ENCODE peak calls at places on chromosomes 3 and 15, in nine cellular contexts. U is cardiac muscle cell, F is hepatocyte, I is fibroblast of lung, K is IMR-90, B is transverse colon, Y is right lobe of liver, V is endodermal cell, H is GM12878. C is an unnamed sample.
A peak's percentile ranks its signal among the peaks of the same experiment; 100 is the strongest.

GRCh38 chr3:102089904-102090492 is 240.7 kb downstream of the NFKBIZ start:
- DNase-seq in U (no peak), F (peak; percentile 77), I (peak; percentile 83), K (peak; percentile 98), B (peak; percentile 38), Y (no peak), V (no peak), H (no peak), C (no peak)

GRCh38 chr3:42149537-42150426 is 58.6 kb downstream of the TRAK1 start:
- DNase-seq in U (no peak), F (peak; percentile 86), I (no peak), K (no peak), B (peak; percentile 91), Y (no peak), V (peak; percentile 75), H (no peak), C (no peak)

GRCh38 chr3:120928991-120929390 is 21.0 kb downstream of the STXBP5L start:
- DNase-seq in U (no peak), F (no peak), I (peak; percentile 59), K (no peak), B (no peak), Y (no peak), V (no peak), H (no peak), C (no peak)

GRCh38 chr15:55703873-55704285 is 39.1 kb downstream of the PRTG start:
- DNase-seq in U (no peak), F (no peak), I (peak; percentile 69), K (peak; percentile 4), B (no peak), Y (no peak), V (no peak), H (peak; percentile 5), C (peak; percentile 8)

GRCh38 chr3:48561045-48561736 is 2.4 kb downstream of the UCN2 start:
- DNase-seq in U (peak; percentile 92), F (peak; percentile 71), I (peak; percentile 63), K (peak; percentile 64), B (peak; percentile 61), Y (peak; percentile 60), V (peak; percentile 91), H (no peak), C (no peak)

GRCh38 chr3:179811321-179812095 is 158.7 kb downstream of the USP13 start:
- DNase-seq in U (peak; percentile 70), F (peak; percentile 81), I (peak; percentile 85), K (peak; percentile 93), B (peak; percentile 12), Y (no peak), V (peak; percentile 76), H (peak; percentile 40), C (peak; percentile 20)

GRCh38 chr3:194688946-194689345 is 3.3 kb downstream of the FAM43A start:
- DNase-seq in U (no peak), F (no peak), I (no peak), K (no peak), B (no peak), Y (no peak), V (no peak), H (no peak), C (no peak)

GRCh38 chr3:187520027-187520945 is 149.9 kb downstream of the SST start:
- DNase-seq in U (no peak), F (peak; percentile 9), I (peak; percentile 34), K (no peak), B (no peak), Y (no peak), V (no peak), H (no peak), C (no peak)

GRCh38 chr3:67389176-67389575 is 265.2 kb downstream of the SUCLG2 start:
- DNase-seq in U (no peak), F (no peak), I (no peak), K (no peak), B (no peak), Y (no peak), V (no peak), H (peak; percentile 40), C (peak; percentile 16)

GRCh38 chr3:139509631-139510030 is 29.9 kb downstream of the RBP1 start:
- DNase-seq in U (no peak), F (no peak), I (no peak), K (no peak), B (no peak), Y (no peak), V (no peak), H (no peak), C (no peak)

GRCh38 chr15:58472221-58472620 is 40.4 kb downstream of the LIPC start:
- DNase-seq in U (no peak), F (no peak), I (peak; percentile 34), K (no peak), B (no peak), Y (no peak), V (no peak), H (no peak), C (no peak)

GRCh38 chr3:143951351-143951971 is 20.2 kb upstream of the DIPK2A start:
- DNase-seq in U (peak; percentile 46), F (peak; percentile 37), I (peak; percentile 36), K (peak; percentile 46), B (no peak), Y (no peak), V (peak; percentile 63), H (no peak), C (no peak)

GRCh38 chr3:46214751-46215352 is 6.7 kb upstream of the CCR1 start:
- DNase-seq in U (peak; percentile 69), F (peak; percentile 19), I (no peak), K (no peak), B (no peak), Y (no peak), V (peak; percentile 84), H (no peak), C (no peak)

GRCh38 chr15:89999676-90000174 is 1.4 kb upstream of the ZNF710 start:
- DNase-seq in U (no peak), F (peak; percentile 67), I (peak; percentile 47), K (peak; percentile 9), B (peak; percentile 37), Y (no peak), V (peak; percentile 85), H (no peak), C (no peak)

GRCh38 chr15:88769161-88769971 is 33.9 kb upstream of the ACAN start:
- DNase-seq in U (no peak), F (peak; percentile 27), I (peak; percentile 32), K (peak; percentile 5), B (no peak), Y (no peak), V (peak; percentile 81), H (no peak), C (peak; percentile 1)

GRCh38 chr3:62316525-62316924 is 56.8 kb downstream of the FEZF2 start:
- DNase-seq in U (no peak), F (no peak), I (no peak), K (no peak), B (no peak), Y (no peak), V (no peak), H (no peak), C (no peak)

GRCh38 chr3:53350652-53351051 is 3.3 kb upstream of the DCP1A start:
- DNase-seq in U (no peak), F (peak; percentile 74), I (no peak), K (peak; percentile 18), B (peak; percentile 59), Y (no peak), V (peak; percentile 58), H (no peak), C (no peak)

DNA sequence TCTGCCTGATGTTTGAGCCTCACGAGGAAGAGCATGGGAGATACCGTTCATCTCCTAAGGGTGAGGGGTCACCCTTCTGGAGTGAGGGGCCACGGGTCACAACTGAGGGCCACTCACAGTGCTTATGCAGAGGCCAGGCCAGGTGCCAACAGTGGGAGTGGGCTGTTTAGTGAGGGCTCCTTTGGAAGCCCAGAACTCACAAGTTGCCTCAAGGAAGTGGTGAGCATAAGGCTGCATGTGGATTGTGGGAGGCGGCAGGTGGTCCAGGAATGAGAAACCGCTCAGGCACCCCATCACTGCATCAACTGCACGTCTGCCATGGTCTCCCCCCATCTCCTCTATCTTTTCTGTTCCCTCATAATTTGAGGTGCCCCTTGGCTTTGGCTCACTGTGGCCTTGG is 26.5 kb downstream of the SPSB4 start:
- DNase-seq in U (no peak), F (no peak), I (no peak), K (no peak), B (no peak), Y (no peak), V (no peak), H (no peak), C (no peak)
- H3K4me3 ChIP-seq in U (no peak overlapping the region), F (no peak overlapping the region), I (no peak overlapping the region), K (no peak overlapping the region), B (no peak overlapping the region), Y (no peak overlapping the region), V (no peak overlapping the region), H (no peak overlapping the region), C (no peak overlapping the region)

DNA sequence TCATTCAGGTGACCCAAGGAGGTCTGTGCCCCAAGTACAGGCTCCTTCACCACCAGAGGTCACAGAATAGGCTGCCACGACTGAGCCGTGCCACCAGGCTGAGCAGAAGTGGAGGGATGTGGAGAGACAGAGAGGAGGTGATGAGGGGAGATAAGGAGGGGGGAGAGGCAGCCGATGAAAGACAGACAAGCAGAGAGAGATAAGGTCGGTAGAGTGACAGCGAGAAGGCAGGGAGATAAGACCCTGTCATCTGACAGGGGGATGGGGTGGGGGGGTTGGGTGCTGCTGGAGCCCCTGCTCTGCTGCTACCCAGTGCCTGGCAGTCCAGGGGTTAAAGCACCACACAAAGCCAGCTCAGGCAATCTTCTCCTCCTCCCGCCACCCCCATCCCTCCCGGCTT is 68.1 kb downstream of the CACNA2D2 start:
- DNase-seq in U (peak; percentile 23), F (no peak), I (no peak), K (no peak), B (no peak), Y (no peak), V (no peak), H (no peak), C (no peak)
- TF ChIP-seq CTCF in U (no peak), F (no peak), I (no peak), K (no peak), B (no peak), Y (no peak), V (no peak), H (no peak), C (no peak)

DNA sequence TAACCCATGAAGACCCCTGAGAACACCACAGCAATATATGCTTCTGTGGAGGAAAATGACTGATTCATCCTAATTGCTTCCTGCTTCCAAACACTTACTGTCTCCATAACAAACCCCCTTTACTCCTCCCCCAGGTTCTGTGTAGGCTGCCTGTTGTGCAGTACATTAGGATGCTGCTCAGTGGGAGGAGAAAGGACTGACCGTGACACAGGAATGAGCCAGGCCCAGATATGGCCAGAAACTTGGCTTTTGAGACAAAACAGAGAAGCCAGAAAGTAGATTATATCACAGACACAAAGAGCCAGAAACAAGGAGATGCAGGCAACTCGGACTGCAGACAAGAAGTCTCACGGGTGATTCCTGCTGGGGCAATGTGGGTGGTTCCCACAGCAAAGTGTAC is 68.1 kb upstream of the HEG1 start:
- DNase-seq in U (no peak), F (no peak), I (peak; percentile 93), K (peak; percentile 61), B (no peak), Y (no peak), V (no peak), H (no peak), C (no peak)
- H3K27me3 ChIP-seq in U (peaks cover 7% of the 10 kb centered on the region), F (no peaks in the 10 kb centered on the region), I (no peaks in the 10 kb centered on the region), K (no peaks in the 10 kb centered on the region), B (no peaks in the 10 kb centered on the region), Y (no peaks in the 10 kb centered on the region), V (no peaks in the 10 kb centered on the region), H (no peaks in the 10 kb centered on the region), C (no peaks in the 10 kb centered on the region)

DNA sequence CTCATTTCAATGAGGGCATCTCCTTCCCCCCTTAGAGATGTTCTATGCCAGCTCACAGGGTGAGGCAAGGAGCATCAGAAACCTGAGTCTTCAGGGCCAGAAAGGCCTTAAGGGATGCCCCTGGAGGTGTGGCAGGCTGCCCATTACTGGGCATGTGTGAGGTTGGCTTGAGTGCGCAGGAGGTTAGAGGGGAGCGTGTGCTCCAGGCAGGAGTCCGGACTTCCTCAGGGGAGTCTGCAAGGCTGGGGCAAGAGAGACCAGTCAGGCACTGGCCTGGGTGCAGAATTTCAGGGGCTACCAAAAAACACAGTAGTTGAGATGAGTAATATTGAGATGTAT is 1.9 kb downstream of the LOXL1 start:
- DNase-seq in U (no peak), F (no peak), I (no peak), K (no peak), B (no peak), Y (no peak), V (no peak), H (no peak), C (no peak)
- H3K4me3 ChIP-seq in U (peak overlapping the region; percentile 56), F (peak overlapping the region; percentile 88), I (peak overlapping the region; percentile 85), K (peak overlapping the region; percentile 73), B (no peak overlapping the region), Y (no peak overlapping the region), V (peak overlapping the region; percentile 77), H (no peak overlapping the region), C (no peak overlapping the region)

C was measured in GM06990.